ENCODE peak calls at places on chromosomes 1 and 21, in nine cellular contexts. I, N, F, A, R, J, Z, G and V are unnamed samples.
A peak's percentile ranks its signal among the peaks of the same experiment; 100 is the strongest.

GRCh38 chr21:35578831-35579470 is 481.4 kb downstream of the SETD4 start:
- DNase-seq in J (no peak), A (no peak), N (no peak), Z (no peak), I (no peak), G (no peak), R (no peak), F (peak; percentile 73), V (no peak)

GRCh38 chr1:197184190-197184589 is 37.7 kb upstream of the ASPM start:
- DNase-seq in F (peak; percentile 32), J (no peak), Z (no peak), G (no peak), I (no peak), R (no peak), N (no peak), A (no peak), V (no peak)

GRCh38 chr1:194081444-194081843 is 895.0 kb upstream of the B3GALT2 start:
- DNase-seq in G (no peak), R (no peak), Z (no peak), J (no peak), F (peak; percentile 14), A (no peak), N (no peak), I (no peak), V (no peak)

GRCh38 chr1:83641206-83641658 is 357.7 kb downstream of the TTLL7 start:
- DNase-seq in F (peak; percentile 33), Z (no peak), G (no peak), R (no peak), A (no peak), J (no peak), I (no peak), N (no peak), V (no peak)

GRCh38 chr1:76262591-76262990 is 188.0 kb downstream of the ST6GALNAC3 start:
- DNase-seq in J (no peak), G (no peak), A (no peak), F (no peak), N (no peak), Z (no peak), R (no peak), I (no peak), V (no peak)

GRCh38 chr1:35269190-35269988 is 880 bp downstream of the ZMYM4 start:
- DNase-seq in R (no peak), G (no peak), F (peak; percentile 50), A (no peak), N (no peak), Z (no peak), J (no peak), I (no peak), V (no peak)

GRCh38 chr21:28419811-28420210 is 572.9 kb downstream of the LTN1 start:
- DNase-seq in I (no peak), R (no peak), A (no peak), Z (no peak), G (peak; percentile 61), N (no peak), F (no peak), J (no peak), V (no peak)

GRCh38 chr1:54976747-54977146 is 3.7 kb upstream of the TMEM61 start:
- DNase-seq in Z (peak; percentile 36), R (no peak), G (no peak), I (no peak), J (no peak), N (no peak), F (no peak), A (no peak), V (no peak)

GRCh38 chr21:45570826-45571601 is 28.8 kb upstream of the SLC19A1 start:
- DNase-seq in Z (no peak), N (peak; percentile 75), I (no peak), A (peak; percentile 12), J (no peak), R (no peak), G (no peak), F (peak; percentile 71), V (no peak)

GRCh38 chr1:63920154-63921117 is 146.6 kb downstream of the ROR1 start:
- DNase-seq in N (no peak), R (no peak), A (no peak), J (no peak), G (no peak), Z (peak; percentile 46), F (peak; percentile 82), I (no peak), V (no peak)

GRCh38 chr1:174276087-174276486 is 116.8 kb downstream of the RABGAP1L start:
- DNase-seq in F (no peak), I (no peak), Z (no peak), A (no peak), N (no peak), J (no peak), G (no peak), R (no peak), V (no peak)

GRCh38 chr1:202113690-202114300 is 8.9 kb upstream of the GPR37L1 start:
- DNase-seq in F (no peak), A (no peak), G (no peak), N (no peak), R (no peak), I (no peak), J (no peak), Z (no peak), V (peak; percentile 68)

GRCh38 chr1:42913426-42914091 is 45.1 kb downstream of the SLC2A1 start:
- DNase-seq in J (no peak), I (peak; percentile 47), N (no peak), G (peak; percentile 69), F (peak; percentile 80), A (no peak), Z (peak; percentile 7), R (peak; percentile 53), V (peak; percentile 60)

GRCh38 chr1:203536981-203537455 is 43.1 kb downstream of the OPTC start:
- DNase-seq in F (peak; percentile 64), N (no peak), I (no peak), G (no peak), A (no peak), R (no peak), J (no peak), Z (no peak), V (no peak)

GRCh38 chr1:25738507-25738906 is 61.5 kb upstream of the SELENON start:
- DNase-seq in J (no peak), I (no peak), Z (no peak), A (no peak), N (peak; percentile 9), F (no peak), R (no peak), G (no peak), V (no peak)

GRCh38 chr1:24901791-24902470 is 28.1 kb downstream of the RUNX3 start:
- DNase-seq in R (no peak), Z (no peak), A (peak; percentile 27), N (no peak), I (no peak), G (no peak), F (no peak), J (no peak), V (peak; percentile 17)

GRCh38 chr1:198903203-198903602 is 264.4 kb downstream of the PTPRC start:
- DNase-seq in A (no peak), Z (no peak), J (no peak), G (no peak), R (no peak), F (no peak), I (no peak), N (no peak), V (no peak)

GRCh38 chr1:198118136-198118535 is 38.7 kb upstream of the NEK7 start:
- DNase-seq in R (no peak), I (no peak), J (no peak), F (peak; percentile 98), A (no peak), Z (no peak), G (no peak), N (peak; percentile 71), V (no peak)

GRCh38 chr1:39936724-39937491 is 18.0 kb upstream of the MFSD2A start:
- DNase-seq in R (no peak), A (no peak), N (no peak), F (no peak), I (no peak), G (no peak), J (no peak), Z (no peak), V (no peak)